ENCODE peak calls at places on chromosomes 11 and 22, in nine cellular contexts. T, H, F, Z, A, D, C, J and L are unnamed samples.

GRCh38 chr11:61023086-61024035 is 51.9 kb downstream of the CD6 start:
- DNase-seq in T (no peak), H (no peak), F (no peak), Z (no peak), A (no peak), D (no peak), C (peak), J (no peak), L (peak)

GRCh38 chr22:19223110-19223509 is 44.6 kb upstream of the SLC25A1 start:
- DNase-seq in T (no peak), H (no peak), F (no peak), Z (no peak), A (no peak), D (no peak), C (peak), J (no peak), L (no peak)

GRCh38 chr11:68043029-68043348 is 4.2 kb downstream of the TCIRG1 start:
- DNase-seq in T (no peak), H (no peak), F (no peak), Z (no peak), A (peak), D (no peak), C (no peak), J (no peak), L (no peak)

GRCh38 chr11:70468256-70469230 is 70.2 kb downstream of the CTTN start:
- DNase-seq in T (peak), H (no peak), F (no peak), Z (no peak), A (no peak), D (no peak), C (no peak), J (no peak), L (no peak)

GRCh38 chr11:65791719-65792213 is 4.9 kb downstream of the OVOL1 start:
- DNase-seq in T (peak), H (no peak), F (no peak), Z (no peak), A (peak), D (no peak), C (peak), J (no peak), L (no peak)

GRCh38 chr11:50187220-50187619 is 154.5 kb downstream of the OR4C45 start:
- DNase-seq in T (no peak), H (no peak), F (no peak), Z (no peak), A (no peak), D (no peak), C (no peak), J (no peak), L (no peak)

GRCh38 chr11:19646921-19647320 is 65.7 kb upstream of the NAV2 start:
- DNase-seq in T (no peak), H (no peak), F (peak), Z (no peak), A (no peak), D (peak), C (peak), J (no peak), L (no peak)

GRCh38 chr22:25210831-25211230 is 8.6 kb upstream of the CRYBB2 start:
- DNase-seq in T (no peak), H (no peak), F (no peak), Z (no peak), A (no peak), D (no peak), C (no peak), J (no peak), L (no peak)

GRCh38 chr11:35144103-35144741 is 5.3 kb downstream of the CD44 start:
- DNase-seq in T (peak), H (peak), F (peak), Z (no peak), A (no peak), D (peak), C (peak), J (no peak), L (peak)

GRCh38 chr22:37627545-37627944 is 11.9 kb upstream of the SH3BP1 start:
- DNase-seq in T (peak), H (no peak), F (no peak), Z (no peak), A (no peak), D (no peak), C (peak), J (no peak), L (peak)

GRCh38 chr22:35258144-35258988 is 1.1 kb downstream of the HMGXB4 start:
- DNase-seq in T (no peak), H (no peak), F (peak), Z (no peak), A (no peak), D (peak), C (no peak), J (peak), L (no peak)

GRCh38 chr11:65440831-65441499 is 18.4 kb downstream of the NEAT1 start:
- DNase-seq in T (peak), H (no peak), F (peak), Z (no peak), A (no peak), D (peak), C (no peak), J (no peak), L (no peak)

GRCh38 chr11:14054708-14055107 is 92.2 kb downstream of the SPON1 start:
- DNase-seq in T (no peak), H (no peak), F (no peak), Z (no peak), A (no peak), D (no peak), C (no peak), J (no peak), L (peak)

GRCh38 chr11:96012086-96012824 is 88.3 kb upstream of the MTMR2 start:
- DNase-seq in T (peak), H (peak), F (peak), Z (no peak), A (peak), D (peak), C (peak), J (peak), L (peak)

GRCh38 chr11:96013459-96014213 is 89.7 kb upstream of the MTMR2 start:
- DNase-seq in T (peak), H (no peak), F (no peak), Z (no peak), A (no peak), D (no peak), C (no peak), J (no peak), L (peak)

GRCh38 chr11:96016978-96017502 is 93.1 kb upstream of the MTMR2 start:
- DNase-seq in T (no peak), H (no peak), F (no peak), Z (no peak), A (no peak), D (no peak), C (no peak), J (no peak), L (no peak)

GRCh38 chr11:96015911-96016565 is 92.1 kb upstream of the MTMR2 start:
- DNase-seq in T (no peak), H (no peak), F (no peak), Z (no peak), A (no peak), D (no peak), C (no peak), J (no peak), L (peak)

GRCh38 chr11:96014234-96014633 is 90.3 kb upstream of the MTMR2 start:
- DNase-seq in T (no peak), H (no peak), F (peak), Z (no peak), A (no peak), D (peak), C (no peak), J (no peak), L (peak)
- H3K4me3 ChIP-seq in T (no peak), H (peak), F (no peak), Z (no peak), A (no peak), D (no peak), C (no peak), J (no peak), L (peak)

GRCh38 chr22:33111491-33111890 is 53.3 kb upstream of the SYN3 start:
- DNase-seq in T (no peak), H (no peak), F (no peak), Z (no peak), A (no peak), D (no peak), C (no peak), J (no peak), L (peak)
- H3K4me3 ChIP-seq in T (no peak), H (no peak), F (no peak), Z (no peak), A (no peak), D (no peak), C (no peak), J (no peak), L (no peak)

GRCh38 chr11:36376888-36377758 is 81.0 kb downstream of the PRR5L start:
- DNase-seq in T (peak), H (peak), F (peak), Z (no peak), A (peak), D (peak), C (peak), J (peak), L (no peak)
- H3K4me3 ChIP-seq in T (peak), H (peak), F (peak), Z (peak), A (peak), D (peak), C (peak), J (peak), L (peak)

GRCh38 chr11:120431633-120432032 is 79.9 kb upstream of the GRIK4 start:
- DNase-seq in T (no peak), H (no peak), F (peak), Z (no peak), A (no peak), D (no peak), C (no peak), J (no peak), L (peak)

GRCh38 chr11:120432056-120433018 is 79.2 kb upstream of the GRIK4 start:
- DNase-seq in T (no peak), H (no peak), F (peak), Z (no peak), A (no peak), D (peak), C (no peak), J (no peak), L (no peak)
- H3K4me3 ChIP-seq in T (no peak), H (no peak), F (no peak), Z (no peak), A (no peak), D (no peak), C (no peak), J (no peak), L (no peak)

DNA sequence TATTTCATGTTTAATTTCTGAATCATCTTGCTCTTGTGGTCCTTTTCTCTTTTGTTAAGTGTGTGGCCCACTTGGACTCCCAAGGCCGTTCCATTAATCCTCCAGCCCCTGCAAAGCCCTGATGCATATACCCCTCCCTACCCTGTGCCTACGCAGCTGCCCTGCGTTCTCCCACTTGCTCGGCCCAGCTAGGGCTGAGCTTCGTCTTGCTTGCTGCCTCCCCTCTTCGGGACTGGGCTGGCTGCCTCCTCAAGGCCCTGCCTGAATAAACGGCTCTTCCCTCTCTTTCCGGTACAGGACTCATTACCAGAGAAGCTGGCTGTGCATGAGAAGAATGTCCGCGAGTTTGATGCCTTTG is 28.5 kb downstream of the ARHGAP1 start:
- DNase-seq in T (no peak), H (no peak), F (no peak), Z (no peak), A (no peak), D (no peak), C (no peak), J (no peak), L (no peak)
- H3K4me3 ChIP-seq in T (no peak), H (no peak), F (no peak), Z (no peak), A (no peak), D (no peak), C (no peak), J (no peak), L (no peak)

GRCh38 chr11:31816467-31817053 is 5.4 kb upstream of the PAX6 start:
- DNase-seq in T (no peak), H (no peak), F (no peak), Z (no peak), A (no peak), D (no peak), C (no peak), J (no peak), L (no peak)

GRCh38 chr11:31813961-31814868 is 3.1 kb upstream of the PAX6 start:
- DNase-seq in T (peak), H (no peak), F (no peak), Z (no peak), A (no peak), D (no peak), C (no peak), J (no peak), L (no peak)

GRCh38 chr11:31817621-31818493 is 6.7 kb upstream of the PAX6 start:
- DNase-seq in T (peak), H (no peak), F (no peak), Z (no peak), A (no peak), D (no peak), C (no peak), J (no peak), L (no peak)

GRCh38 chr11:31817054-31817620 is 6.0 kb upstream of the PAX6 start:
- DNase-seq in T (peak), H (no peak), F (no peak), Z (no peak), A (no peak), D (no peak), C (no peak), J (no peak), L (peak)

DNA sequence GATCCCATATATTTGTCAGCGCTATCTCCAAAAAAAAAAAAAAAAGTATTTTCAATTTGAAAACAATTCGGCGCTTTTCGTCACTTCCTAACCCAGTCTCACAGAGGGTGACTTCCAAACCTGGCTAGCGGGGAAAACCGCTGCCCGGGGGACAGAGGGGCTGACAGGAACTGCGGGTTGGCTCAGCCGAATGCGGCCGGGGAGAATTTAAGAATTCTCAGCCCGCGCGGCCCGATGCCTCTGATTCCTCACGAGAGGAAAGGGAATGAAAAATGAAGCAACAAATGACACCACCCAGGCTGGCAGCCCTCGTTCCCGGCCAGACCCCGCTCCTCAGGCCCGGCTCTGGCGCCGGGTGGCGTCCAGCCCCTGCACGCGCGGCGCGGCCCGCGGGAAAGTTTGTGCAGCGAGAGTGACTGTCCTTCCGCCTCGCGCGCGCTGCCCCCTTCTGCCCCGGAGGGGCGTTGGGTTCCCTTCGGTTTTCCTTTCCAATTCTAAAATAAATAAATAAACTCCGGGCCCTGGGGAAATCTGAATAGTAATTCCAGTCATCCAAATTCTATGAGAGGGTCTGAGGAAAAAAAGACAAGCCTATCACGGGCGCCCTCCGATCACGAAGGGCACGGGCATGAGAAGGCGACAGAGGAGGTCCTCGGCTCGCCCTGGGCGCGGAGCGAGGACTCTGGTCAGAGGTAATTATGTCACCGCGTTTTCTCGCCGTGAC is 4.8 kb upstream of the PAX6 start:
- DNase-seq in T (peak), H (no peak), F (no peak), Z (no peak), A (no peak), D (no peak), C (no peak), J (no peak), L (no peak)
- H3K4me3 ChIP-seq in T (peak), H (no peak), F (no peak), Z (peak), A (peak), D (peak), C (no peak), J (no peak), L (no peak)

GRCh38 chr11:47967577-47968230 is 12.7 kb upstream of the PTPRJ start:
- DNase-seq in T (no peak), H (no peak), F (peak), Z (no peak), A (peak), D (no peak), C (no peak), J (no peak), L (no peak)
- H3K4me3 ChIP-seq in T (no peak), H (no peak), F (no peak), Z (no peak), A (no peak), D (no peak), C (no peak), J (no peak), L (no peak)